ENCODE peak calls at places on chromosome 20, in five cellular contexts. C is GM06990, V is esophagus squamous epithelium, W is fibroblast of lung, F is Peyer's patch. L is an unnamed sample. For H3K36me3, the result is how much of the 10 kb centered on the place peaks cover.

GRCh38 chr20:145877-146276 is 3.5 kb downstream of the DEFB126 start:
- DNase-seq in V (no peak), C (no peak), W (no peak), F (no peak), L (no peak)

GRCh38 chr20:20214757-20215275 is 153.1 kb upstream of the INSM1 start:
- DNase-seq in F (no peak), V (no peak), W (no peak), C (no peak), L (no peak)

GRCh38 chr20:40008177-40008576 is 680.9 kb downstream of the MAFB start:
- DNase-seq in V (no peak), C (no peak), F (no peak), W (no peak), L (no peak)

GRCh38 chr20:3929713-3930060 is 40.5 kb downstream of the PANK2 start:
- DNase-seq in F (no peak), V (no peak), W (no peak), C (no peak), L (peak)

GRCh38 chr20:23151008-23151703 is 65.0 kb upstream of the CD93 start:
- DNase-seq in F (no peak), W (no peak), C (no peak), V (no peak), L (no peak)

GRCh38 chr20:56373942-56374341 is 15.2 kb downstream of the FAM210B start:
- DNase-seq in W (peak), V (no peak), F (no peak), C (no peak), L (peak)

GRCh38 chr20:4813076-4813838 is 91.5 kb downstream of the PRND start:
- DNase-seq in W (no peak), C (peak), V (no peak), F (no peak), L (no peak)

GRCh38 chr20:50788045-50788867 is 6.6 kb upstream of the BCAS4 start:
- DNase-seq in W (peak), C (no peak), V (no peak), F (no peak), L (peak)

GRCh38 chr20:33443512-33444239 is at the start of gene SNTA1:
- DNase-seq in F (peak), V (peak), C (peak), W (peak), L (peak)

GRCh38 chr20:3483784-3484183 is 13.0 kb downstream of the ATRN start:
- DNase-seq in C (no peak), W (peak), V (no peak), F (no peak), L (peak)

GRCh38 chr20:1809611-1810510 is 85.3 kb upstream of the SIRPA start:
- DNase-seq in V (no peak), W (peak), C (no peak), F (no peak), L (peak)

GRCh38 chr20:3563548-3564177 is 92.8 kb downstream of the ATRN start:
- DNase-seq in W (peak), V (no peak), F (no peak), C (no peak), L (peak)

GRCh38 chr20:48758206-48758820 is 69.5 kb downstream of the PREX1 start:
- DNase-seq in C (no peak), W (no peak), V (no peak), F (peak), L (no peak)

GRCh38 chr20:38658879-38659612 is 57.4 kb downstream of the ARHGAP40 start:
- DNase-seq in W (no peak), F (no peak), V (no peak), C (no peak), L (peak)

GRCh38 chr20:2314759-2315439 is 19.1 kb downstream of the TGM3 start:
- DNase-seq in F (no peak), C (no peak), V (no peak), W (peak), L (peak)

GRCh38 chr20:61833807-61834610 is 231.7 kb downstream of the TAF4 start:
- DNase-seq in W (no peak), V (no peak), F (no peak), C (no peak), L (no peak)

GRCh38 chr20:4645621-4646020 is 76.1 kb upstream of the PRND start:
- DNase-seq in F (no peak), C (no peak), V (no peak), W (no peak), L (no peak)

GRCh38 chr20:39885975-39886649 is 802.9 kb downstream of the MAFB start:
- DNase-seq in C (no peak), W (peak), F (no peak), V (peak), L (peak)

GRCh38 chr20:12053348-12053747 is 135.7 kb downstream of the BTBD3 start:
- DNase-seq in V (no peak), F (no peak), C (no peak), W (peak), L (peak)

GRCh38 chr20:1305682-1306081 is 23.3 kb downstream of the SDCBP2 start:
- DNase-seq in W (no peak), V (no peak), F (no peak), C (no peak), L (no peak)

GRCh38 chr20:64108731-64109389 is 1.5 kb upstream of the NPBWR2 start:
- DNase-seq in V (no peak), C (no peak), F (no peak), W (no peak), L (no peak)

GRCh38 chr20:20802328-20802727 is 89.9 kb upstream of the RALGAPA2 start:
- DNase-seq in W (no peak), V (no peak), F (no peak), C (no peak), L (no peak)

GRCh38 chr20:2874456-2874855 is 1.2 kb downstream of the PTPRA start:
- DNase-seq in C (no peak), W (no peak), F (no peak), V (no peak), L (peak)

GRCh38 chr20:11451793-11452291 is 465.9 kb upstream of the BTBD3 start:
- DNase-seq in V (no peak), F (no peak), C (no peak), W (peak), L (no peak)

GRCh38 chr20:51752343-51752951 is 15.7 kb downstream of the ATP9A start:
- DNase-seq in C (no peak), F (no peak), W (peak), V (no peak), L (peak)

GRCh38 chr20:49675368-49676151 is 38.1 kb downstream of the B4GALT5 start:
- DNase-seq in W (peak), C (peak), F (no peak), V (no peak), L (no peak)

GRCh38 chr20:38321959-38322598 is 18.1 kb downstream of the BPI start:
- DNase-seq in F (no peak), C (no peak), V (no peak), W (peak), L (peak)

GRCh38 chr20:35030136-35030535 is 62.5 kb downstream of the TRPC4AP start:
- DNase-seq in F (no peak), V (no peak), W (no peak), C (no peak), L (no peak)
- H3K36me3 ChIP-seq in F (half or more), V (under half), W (under half), C (under half), L (half or more)

GRCh38 chr20:15705975-15706374 is 867.3 kb downstream of the KIF16B start:
- DNase-seq in V (no peak), C (no peak), W (no peak), F (no peak), L (no peak)

GRCh38 chr20:15700147-15700765 is 873.0 kb downstream of the KIF16B start:
- DNase-seq in F (no peak), C (no peak), V (no peak), W (no peak), L (peak)

GRCh38 chr20:15699431-15700146 is 873.7 kb downstream of the KIF16B start:
- DNase-seq in W (no peak), F (no peak), C (no peak), V (no peak), L (no peak)

GRCh38 chr20:15703171-15703911 is 869.9 kb downstream of the KIF16B start:
- DNase-seq in C (no peak), F (no peak), W (peak), V (no peak), L (no peak)

GRCh38 chr20:15702161-15702560 is 871.1 kb downstream of the KIF16B start:
- DNase-seq in F (no peak), W (peak), C (no peak), V (no peak), L (no peak)
- H3K36me3 ChIP-seq in F (under half), W (under half), C (under half), V (under half), L (under half)

GRCh38 chr20:47263080-47263479 is 93.4 kb downstream of the ZMYND8 start:
- DNase-seq in C (no peak), F (no peak), W (no peak), V (no peak), L (no peak)

GRCh38 chr20:47262008-47262364 is 94.5 kb downstream of the ZMYND8 start:
- DNase-seq in F (no peak), C (peak), W (no peak), V (no peak), L (no peak)

GRCh38 chr20:47263502-47264084 is 92.9 kb downstream of the ZMYND8 start:
- DNase-seq in C (no peak), F (no peak), V (no peak), W (peak), L (peak)

GRCh38 chr20:47265214-47265613 is 91.3 kb downstream of the ZMYND8 start:
- DNase-seq in V (no peak), F (no peak), W (no peak), C (no peak), L (no peak)

GRCh38 chr20:47262365-47263013 is 94.0 kb downstream of the ZMYND8 start:
- DNase-seq in W (no peak), V (no peak), C (peak), F (no peak), L (no peak)
- H3K36me3 ChIP-seq in W (under half), V (under half), C (under half), F (half or more), L (under half)

GRCh38 chr20:34743039-34743438 is 38.9 kb downstream of the TP53INP2 start:
- DNase-seq in W (no peak), C (no peak), F (no peak), V (no peak), L (no peak)

GRCh38 chr20:34747479-34747878 is 43.3 kb downstream of the TP53INP2 start:
- DNase-seq in C (peak), W (no peak), F (no peak), V (no peak), L (no peak)

GRCh38 chr20:34744847-34745246 is 40.7 kb downstream of the TP53INP2 start:
- DNase-seq in F (no peak), V (no peak), W (no peak), C (no peak), L (no peak)

DNA sequence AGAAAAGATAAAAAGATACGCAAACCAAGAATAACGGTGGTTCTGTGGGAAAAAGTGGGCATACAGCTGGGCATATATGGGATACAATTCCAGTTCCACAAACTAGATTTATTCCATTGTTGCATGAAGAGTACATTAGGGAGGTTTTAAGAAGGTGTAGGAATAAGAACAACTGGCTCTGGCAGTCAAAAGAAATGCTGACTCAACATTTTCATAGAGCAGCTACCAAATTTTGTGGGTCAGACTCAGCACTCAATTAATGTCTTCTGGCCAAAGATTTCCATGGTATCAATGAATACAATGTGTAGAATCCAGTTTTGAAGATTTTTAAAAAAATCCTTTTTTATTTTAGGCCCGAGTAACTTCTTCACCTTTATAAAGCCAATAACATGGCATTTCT is 40.2 kb downstream of the TP53INP2 start:
- DNase-seq in V (no peak), C (no peak), F (no peak), W (no peak), L (no peak)
- H3K36me3 ChIP-seq in V (under half), C (under half), F (half or more), W (under half), L (half or more)

GRCh38 chr20:25468126-25469075 is 60.9 kb downstream of the GINS1 start:
- DNase-seq in C (no peak), V (no peak), F (no peak), W (no peak), L (no peak)

GRCh38 chr20:25469558-25469957 is 62.1 kb downstream of the GINS1 start:
- DNase-seq in C (no peak), F (no peak), W (no peak), V (no peak), L (no peak)

GRCh38 chr20:25466846-25467245 is 59.4 kb downstream of the GINS1 start:
- DNase-seq in V (no peak), C (no peak), W (no peak), F (no peak), L (no peak)

GRCh38 chr20:25465398-25465797 is 57.9 kb downstream of the GINS1 start:
- DNase-seq in W (no peak), C (no peak), F (no peak), V (no peak), L (no peak)

GRCh38 chr20:25467441-25467840 is 60.0 kb downstream of the GINS1 start:
- DNase-seq in F (no peak), V (no peak), W (no peak), C (no peak), L (no peak)
- H3K36me3 ChIP-seq in F (under half), V (under half), W (under half), C (under half), L (under half)

GRCh38 chr20:58071500-58071804 is 157.0 kb downstream of the ANKRD60 start:
- DNase-seq in W (no peak), C (no peak), F (no peak), V (no peak), L (no peak)

GRCh38 chr20:58072695-58073671 is 155.5 kb downstream of the ANKRD60 start:
- DNase-seq in C (no peak), W (no peak), F (no peak), V (no peak), L (no peak)

GRCh38 chr20:58070664-58071499 is 157.6 kb downstream of the ANKRD60 start:
- DNase-seq in C (no peak), W (no peak), V (no peak), F (no peak), L (no peak)

GRCh38 chr20:58069796-58070663 is 158.4 kb downstream of the ANKRD60 start:
- DNase-seq in W (no peak), C (no peak), V (no peak), F (no peak), L (no peak)

GRCh38 chr20:58071991-58072390 is 156.5 kb downstream of the ANKRD60 start:
- DNase-seq in C (no peak), V (no peak), W (no peak), F (no peak), L (no peak)
- H3K36me3 ChIP-seq in C (under half), V (under half), W (under half), F (under half), L (under half)

GRCh38 chr20:57841297-57841866 is 131.6 kb upstream of the PMEPA1 start:
- DNase-seq in C (no peak), F (no peak), V (no peak), W (no peak), L (no peak)
- H3K36me3 ChIP-seq in C (under half), F (under half), V (under half), W (under half), L (under half)

GRCh38 chr20:35002426-35003210 is 47.0 kb downstream of the MYH7B start:
- DNase-seq in W (no peak), V (no peak), C (no peak), F (peak), L (no peak)
- H3K36me3 ChIP-seq in W (under half), V (half or more), C (half or more), F (half or more), L (half or more)

DNA sequence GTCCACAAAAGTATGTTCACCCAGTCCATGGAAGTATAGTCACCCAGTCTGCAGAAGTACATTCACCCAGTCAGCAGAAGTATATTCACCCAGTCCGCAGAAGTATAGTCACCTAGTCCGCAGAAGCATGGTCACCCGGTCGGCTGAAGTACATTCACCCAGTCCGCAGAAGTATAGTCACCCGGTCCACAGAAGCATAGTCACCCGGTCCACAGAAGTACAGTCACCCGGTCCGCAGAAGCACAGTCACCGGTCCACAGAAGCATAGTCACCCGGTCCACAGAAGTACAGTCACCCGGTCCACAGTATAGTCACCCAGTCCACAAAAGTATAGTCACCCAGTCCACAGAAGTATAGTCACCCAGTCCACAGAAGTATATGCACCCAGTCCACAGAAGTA is 8.8 kb downstream of the TCFL5 start:
- DNase-seq in C (no peak), V (no peak), F (peak), W (no peak), L (no peak)
- H3K36me3 ChIP-seq in C (under half), V (under half), F (under half), W (under half), L (under half)